ENCODE peak calls at places on chromosomes 13 and 19, in ten cellular contexts. Q is fibroblast of lung, T is foreskin fibroblast, D is left lung, O is uterus, Z is left ventricle myocardium inferior, Y is thoracic aorta, M is heart right ventricle, J is lower leg skin, G is AG04450. C is an unnamed sample.

GRCh38 chr19:57641715-57642234 is 8.8 kb downstream of the ZNF211 start:
- DNase-seq in Q (peak; percentile 8), T (no peak), D (no peak), O (no peak), Z (no peak), Y (no peak), M (no peak), J (no peak), G (no peak), C (no peak)

GRCh38 chr19:17879466-17879865 is 7.7 kb downstream of the SLC5A5 start:
- DNase-seq in Q (no peak), T (no peak), D (no peak), O (no peak), Z (no peak), Y (no peak), M (no peak), J (no peak), G (no peak), C (no peak)

GRCh38 chr13:25224151-25224550 is 52.1 kb upstream of the AMER2 start:
- DNase-seq in Q (no peak), T (no peak), D (no peak), O (no peak), Z (no peak), Y (no peak), M (no peak), J (no peak), G (no peak), C (no peak)

GRCh38 chr13:77696863-77697207 is 652 bp upstream of the SLAIN1 start:
- DNase-seq in Q (no peak), T (no peak), D (no peak), O (no peak), Z (no peak), Y (no peak), M (no peak), J (no peak), G (no peak), C (no peak)

GRCh38 chr13:40613954-40614353 is 52.5 kb downstream of the FOXO1 start:
- DNase-seq in Q (no peak), T (no peak), D (no peak), O (no peak), Z (no peak), Y (no peak), M (no peak), J (no peak), G (no peak), C (no peak)

GRCh38 chr19:3270908-3271307 is 46.4 kb downstream of the CELF5 start:
- DNase-seq in Q (peak; percentile 47), T (no peak), D (no peak), O (no peak), Z (no peak), Y (no peak), M (no peak), J (no peak), G (no peak), C (no peak)

GRCh38 chr13:97653741-97654140 is 219.8 kb downstream of the RAP2A start:
- DNase-seq in Q (peak; percentile 84), T (peak; percentile 42), D (no peak), O (no peak), Z (no peak), Y (no peak), M (no peak), J (no peak), G (peak; percentile 15), C (no peak)

GRCh38 chr13:91946498-91947070 is 548.2 kb downstream of the GPC5 start:
- DNase-seq in Q (peak; percentile 54), T (no peak), D (no peak), O (no peak), Z (no peak), Y (no peak), M (no peak), J (no peak), G (no peak), C (peak; percentile 3)

GRCh38 chr19:39402417-39403297 is 4.0 kb upstream of the ZFP36 start:
- DNase-seq in Q (peak; percentile 94), T (peak; percentile 94), D (peak; percentile 94), O (peak; percentile 94), Z (peak; percentile 94), Y (peak; percentile 91), M (peak; percentile 97), J (peak; percentile 95), G (peak; percentile 81), C (peak; percentile 70)

GRCh38 chr13:112957295-112957677 is 11.7 kb upstream of the MCF2L start:
- DNase-seq in Q (no peak), T (no peak), D (no peak), O (no peak), Z (no peak), Y (no peak), M (no peak), J (no peak), G (no peak), C (no peak)

GRCh38 chr13:105063676-105064075 is 1471.8 kb downstream of the EFNB2 start:
- DNase-seq in Q (no peak), T (no peak), D (no peak), O (no peak), Z (no peak), Y (no peak), M (no peak), J (no peak), G (no peak), C (no peak)

GRCh38 chr13:80082396-80083096 is 258.4 kb downstream of the SPRY2 start:
- DNase-seq in Q (peak; percentile 20), T (peak; percentile 66), D (no peak), O (no peak), Z (no peak), Y (no peak), M (no peak), J (no peak), G (no peak), C (peak; percentile 29)

GRCh38 chr19:48755787-48756674 is 707 bp downstream of the FGF21 start:
- DNase-seq in Q (no peak), T (no peak), D (no peak), O (no peak), Z (no peak), Y (no peak), M (no peak), J (no peak), G (no peak), C (no peak)

GRCh38 chr19:8539621-8540149 is 25.7 kb upstream of the ZNF414 start:
- DNase-seq in Q (no peak), T (no peak), D (no peak), O (no peak), Z (no peak), Y (no peak), M (no peak), J (no peak), G (no peak), C (no peak)

GRCh38 chr19:58154287-58154678 is 3.7 kb upstream of the ZNF329 start:
- DNase-seq in Q (peak; percentile 61), T (peak; percentile 48), D (peak; percentile 53), O (peak; percentile 61), Z (peak; percentile 34), Y (no peak), M (peak; percentile 37), J (peak; percentile 13), G (no peak), C (no peak)

DNA sequence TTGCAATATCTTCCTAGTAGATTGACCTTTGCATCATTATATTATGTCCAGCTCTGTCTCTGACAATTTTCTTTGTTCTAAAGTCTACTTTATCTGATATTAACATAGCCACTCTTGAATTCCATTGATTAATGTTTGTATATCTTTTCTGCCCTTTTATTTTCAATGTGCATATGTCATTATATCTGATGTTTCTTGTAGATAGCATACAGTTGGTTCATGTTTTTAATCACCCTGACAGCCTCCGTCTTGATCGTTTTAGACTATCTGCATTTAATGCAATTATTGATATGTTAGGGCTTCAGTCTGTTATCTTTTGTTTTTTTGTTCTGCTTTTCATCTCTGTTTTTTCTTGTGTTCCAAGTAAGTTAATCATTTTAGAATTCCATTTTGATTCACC is 159.8 kb downstream of the ENOX1 start:
- DNase-seq in Q (no peak), T (no peak), D (no peak), O (no peak), Z (no peak), Y (no peak), M (no peak), J (no peak), G (no peak), C (no peak)
- H3K4me3 ChIP-seq in Q (no peak overlapping the region), T (no peak overlapping the region), D (no peak overlapping the region), O (no peak overlapping the region), Z (no peak overlapping the region), Y (no peak overlapping the region), M (no peak overlapping the region), J (no peak overlapping the region), G (no peak overlapping the region), C (no peak overlapping the region)

DNA sequence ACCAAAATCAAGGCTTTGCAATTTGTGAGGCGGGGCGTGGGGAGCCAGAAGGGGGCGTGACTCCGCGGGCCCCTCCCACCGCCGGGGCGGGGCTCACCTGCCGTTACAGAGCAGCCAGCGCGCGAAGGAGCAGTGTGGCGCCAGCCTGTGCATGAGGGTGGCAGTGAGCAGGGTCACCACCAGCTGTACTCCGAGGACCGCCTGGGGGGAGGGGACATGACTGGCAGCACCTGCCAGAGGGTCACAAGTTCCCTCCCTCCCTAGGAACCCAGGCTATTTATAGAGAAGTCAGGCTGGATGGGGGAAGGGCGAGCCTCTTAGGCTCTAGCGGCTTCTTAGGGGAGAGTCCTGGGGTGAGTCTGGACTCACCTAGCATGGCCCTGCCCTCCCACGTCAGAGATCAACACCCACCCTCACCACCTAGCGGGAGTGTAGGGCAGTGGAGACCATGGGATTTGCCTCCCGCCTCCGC is 3.6 kb downstream of the TMEM161A start:
- DNase-seq in Q (no peak), T (no peak), D (peak; percentile 61), O (no peak), Z (peak; percentile 82), Y (no peak), M (peak; percentile 86), J (no peak), G (no peak), C (no peak)
- TF ChIP-seq CTCF in Q (no peak), T (no peak), D (no peak), O (no peak), Z (no peak), Y (no peak), M (no peak), J (no peak), G (no peak), C (no peak)

DNA sequence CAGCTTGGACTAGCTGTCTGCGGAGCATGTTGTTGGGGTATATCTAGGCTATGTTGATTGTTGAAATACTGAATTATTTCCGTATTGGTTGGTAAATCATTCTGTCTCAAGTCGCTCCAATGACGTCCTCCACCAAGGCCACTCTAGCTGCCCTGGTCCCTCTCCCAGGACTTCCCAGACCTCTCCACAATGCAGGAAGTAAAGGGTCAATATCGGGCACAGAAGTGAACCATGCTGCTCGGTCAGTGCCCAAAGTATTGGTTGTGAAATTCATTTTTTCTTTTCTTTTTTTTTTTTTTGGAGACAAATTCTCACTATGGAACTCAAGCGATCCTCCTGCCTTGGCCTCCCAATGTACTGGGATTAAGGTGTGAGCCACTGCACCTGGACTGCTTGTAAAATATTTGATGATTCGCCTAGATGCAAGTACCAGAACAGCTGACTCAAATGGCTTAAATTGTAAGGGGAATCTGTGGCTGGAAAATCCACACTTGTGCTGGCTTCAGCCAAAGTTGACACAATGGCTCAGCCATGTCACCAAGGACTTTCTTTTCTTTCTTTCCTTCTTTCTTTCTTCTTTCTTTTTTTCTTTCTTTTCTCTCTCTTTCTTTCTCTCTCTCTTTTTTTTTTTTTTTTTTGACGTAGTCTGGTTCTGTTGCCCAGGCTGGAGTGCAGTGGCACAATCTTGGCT is 43.7 kb downstream of the NUMBL start:
- DNase-seq in Q (no peak), T (peak; percentile 20), D (no peak), O (no peak), Z (no peak), Y (no peak), M (no peak), J (no peak), G (no peak), C (no peak)
- H3K4me3 ChIP-seq in Q (peak overlapping the region; percentile 19), T (no peak overlapping the region), D (no peak overlapping the region), O (no peak overlapping the region), Z (peak overlapping the region; percentile 36), Y (peak overlapping the region; percentile 55), M (peak overlapping the region; percentile 23), J (no peak overlapping the region), G (no peak overlapping the region), C (no peak overlapping the region)

GRCh38 chr19:51788029-51788428 is 6.9 kb upstream of the FPR3 start:
- DNase-seq in Q (no peak), T (no peak), D (no peak), O (no peak), Z (no peak), Y (no peak), M (no peak), J (no peak), G (no peak), C (no peak)
- TF ChIP-seq CTCF in Q (no peak), T (no peak), D (no peak), O (no peak), Z (no peak), Y (no peak), M (no peak), J (no peak), G (no peak), C (no peak)

C was measured in astrocyte of the cerebellum.